ENCODE peak calls at places on chromosomes 11 and 22, in six cellular contexts. R, K, S, I, F and Z are unnamed samples. For H3K4me1, the result is how much of the 10 kb centered on the place peaks cover.

GRCh38 chr22:38784035-38784434 is 9.9 kb downstream of the DNAL4 start:
- DNase-seq in R (no peak), K (no peak), S (no peak), I (no peak), F (no peak), Z (no peak)

GRCh38 chr22:40628354-40629042 is 8.0 kb downstream of the MRTFA start:
- DNase-seq in R (no peak), K (no peak), S (no peak), I (no peak), F (peak), Z (no peak)

GRCh38 chr22:49917997-49918910 is at the start of the genes ALG12 and CRELD2:
- DNase-seq in R (peak), K (peak), S (peak), I (peak), F (peak), Z (peak)

GRCh38 chr11:1782831-1783724 is 19.4 kb upstream of the CTSD start:
- DNase-seq in R (no peak), K (no peak), S (no peak), I (no peak), F (peak), Z (no peak)

GRCh38 chr11:102177974-102178631 is 67.9 kb downstream of the YAP1 start:
- DNase-seq in R (no peak), K (no peak), S (no peak), I (no peak), F (peak), Z (no peak)

GRCh38 chr11:57095417-57095816 is 86.3 kb upstream of the LRRC55 start:
- DNase-seq in R (no peak), K (no peak), S (no peak), I (no peak), F (no peak), Z (no peak)

GRCh38 chr22:46370584-46371373 is 35.3 kb downstream of the TRMU start:
- DNase-seq in R (no peak), K (no peak), S (no peak), I (no peak), F (no peak), Z (peak)

GRCh38 chr11:6315811-6316425 is 4.4 kb downstream of the CAVIN3 start:
- DNase-seq in R (peak), K (peak), S (peak), I (peak), F (peak), Z (no peak)

GRCh38 chr11:76604652-76605241 is 65.8 kb downstream of the LRRC32 start:
- DNase-seq in R (peak), K (no peak), S (no peak), I (peak), F (peak), Z (no peak)

GRCh38 chr11:93532285-93532789 is 10.9 kb downstream of the SMCO4 start:
- DNase-seq in R (no peak), K (no peak), S (no peak), I (no peak), F (peak), Z (no peak)

GRCh38 chr11:60100511-60100910 is 12.0 kb downstream of the MS4A2 start:
- DNase-seq in R (no peak), K (no peak), S (no peak), I (no peak), F (no peak), Z (no peak)

GRCh38 chr11:94933225-94934130 is 39.9 kb downstream of the CWC15 start:
- DNase-seq in R (no peak), K (no peak), S (no peak), I (peak), F (peak), Z (no peak)

GRCh38 chr11:95364324-95365295 is 133.6 kb upstream of the SESN3 start:
- DNase-seq in R (no peak), K (no peak), S (no peak), I (no peak), F (no peak), Z (no peak)

GRCh38 chr22:40512426-40513136 is 123.9 kb downstream of the MRTFA start:
- DNase-seq in R (no peak), K (no peak), S (no peak), I (peak), F (peak), Z (no peak)

GRCh38 chr22:46812034-46812605 is 49.7 kb downstream of the TBC1D22A start:
- DNase-seq in R (no peak), K (no peak), S (no peak), I (no peak), F (no peak), Z (no peak)

GRCh38 chr11:63938481-63939350 is at the start of gene NAA40:
- DNase-seq in R (peak), K (peak), S (peak), I (peak), F (peak), Z (peak)

GRCh38 chr22:44659140-44659539 is 42.9 kb upstream of the PRR5 start:
- DNase-seq in R (peak), K (no peak), S (no peak), I (no peak), F (no peak), Z (no peak)

GRCh38 chr22:39967996-39968968 is 8.1 kb downstream of the TMA7B start:
- DNase-seq in R (no peak), K (no peak), S (no peak), I (no peak), F (no peak), Z (no peak)

GRCh38 chr22:19109198-19110063 is 12.8 kb downstream of the DGCR2 start:
- DNase-seq in R (no peak), K (peak), S (peak), I (peak), F (peak), Z (peak)

GRCh38 chr11:18844753-18845367 is 53.3 kb upstream of the PTPN5 start:
- DNase-seq in R (peak), K (no peak), S (no peak), I (no peak), F (peak), Z (no peak)

GRCh38 chr11:104165014-104165413 is 1.1 kb upstream of the PDGFD start:
- DNase-seq in R (peak), K (no peak), S (no peak), I (no peak), F (no peak), Z (no peak)

GRCh38 chr11:116990061-116990473 is 108.2 kb downstream of the SIK3 start:
- DNase-seq in R (no peak), K (no peak), S (no peak), I (no peak), F (peak), Z (no peak)

GRCh38 chr11:70496591-70497535 is 98.5 kb downstream of the CTTN start:
- DNase-seq in R (no peak), K (no peak), S (no peak), I (no peak), F (no peak), Z (no peak)

GRCh38 chr11:86741489-86742435 is 58.6 kb upstream of the PRSS23 start:
- DNase-seq in R (no peak), K (no peak), S (no peak), I (no peak), F (peak), Z (no peak)

DNA sequence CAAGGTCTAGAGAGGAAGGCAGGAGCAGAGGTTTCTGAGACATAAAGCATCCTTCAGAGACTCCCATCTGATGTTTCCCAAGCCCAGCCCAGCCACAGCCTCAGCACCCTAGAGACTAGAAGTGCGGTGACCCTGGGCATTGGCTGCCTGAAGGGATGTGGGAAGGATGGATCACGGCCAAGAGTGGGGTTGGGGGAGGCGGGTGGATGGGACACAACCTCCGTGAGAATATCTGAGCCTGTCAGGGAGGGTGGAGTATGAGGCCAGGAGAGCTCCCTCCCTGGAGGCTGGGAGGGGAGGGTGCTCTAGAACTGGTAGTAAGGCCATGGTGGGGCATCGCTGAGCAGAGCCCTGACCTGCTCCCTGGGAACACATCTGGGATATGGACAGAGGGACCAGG is 71.4 kb downstream of the CSNK2A3 start:
- DNase-seq in R (no peak), K (no peak), S (no peak), I (no peak), F (no peak), Z (no peak)
- H3K4me1 ChIP-seq in R (under half), K (under half), S (under half), I (under half), F (under half), Z (under half)

GRCh38 chr11:119340335-119341221 is at the start of gene C1QTNF5:
- DNase-seq in R (peak), K (peak), S (no peak), I (peak), F (peak), Z (no peak)

GRCh38 chr11:119338318-119338890 is 2.3 kb downstream of the C1QTNF5 start:
- DNase-seq in R (peak), K (peak), S (peak), I (peak), F (no peak), Z (peak)

GRCh38 chr11:119338946-119339580 is 1.6 kb downstream of the C1QTNF5 start:
- DNase-seq in R (peak), K (no peak), S (no peak), I (no peak), F (no peak), Z (no peak)

GRCh38 chr11:119341222-119342022 is 739 bp upstream of the C1QTNF5 start:
- DNase-seq in R (peak), K (no peak), S (no peak), I (no peak), F (no peak), Z (no peak)

GRCh38 chr11:119339581-119340334 is 925 bp downstream of the C1QTNF5 start:
- DNase-seq in R (peak), K (peak), S (no peak), I (peak), F (no peak), Z (no peak)
- H3K27ac ChIP-seq in R (no peak), K (peak), S (no peak), I (peak), F (peak), Z (no peak)

DNA sequence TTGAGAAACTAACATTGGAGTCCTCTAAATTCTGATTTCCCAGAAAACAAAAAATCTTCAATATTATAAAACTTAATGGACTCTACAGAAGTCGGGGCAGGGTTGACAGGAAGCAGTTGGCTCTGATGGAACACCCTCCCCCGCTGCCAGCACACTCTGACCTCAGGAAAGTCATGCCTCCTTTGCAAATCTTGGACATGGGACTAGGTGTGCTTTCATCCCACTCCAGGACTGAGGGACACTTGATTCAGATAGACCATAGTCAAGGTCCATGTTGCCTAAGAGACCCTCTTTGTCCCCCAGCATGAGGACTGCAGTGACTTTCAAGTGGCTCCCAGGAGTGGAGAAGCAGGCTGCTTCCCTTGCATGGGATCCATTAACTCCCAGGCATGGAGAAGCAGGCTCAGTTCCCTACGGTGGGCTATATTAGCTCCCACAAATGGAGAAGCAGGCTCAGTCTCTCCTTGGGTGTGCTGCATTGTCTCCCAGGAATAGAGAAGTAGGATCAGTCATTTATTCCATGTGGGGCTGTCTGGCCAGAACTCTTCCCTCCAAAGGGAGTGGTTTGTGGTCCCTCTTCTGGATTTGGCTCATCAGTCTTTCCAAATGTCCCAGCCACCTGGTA is 38.3 kb downstream of the C22orf31 start:
- DNase-seq in R (no peak), K (no peak), S (no peak), I (no peak), F (no peak), Z (no peak)
- H3K4me1 ChIP-seq in R (under half), K (under half), S (under half), I (under half), F (under half), Z (under half)

GRCh38 chr11:14304601-14305000 is 54.4 kb downstream of the RRAS2 start:
- DNase-seq in R (no peak), K (no peak), S (no peak), I (no peak), F (no peak), Z (no peak)

GRCh38 chr11:14305649-14306048 is 53.3 kb downstream of the RRAS2 start:
- DNase-seq in R (no peak), K (no peak), S (no peak), I (no peak), F (no peak), Z (no peak)

GRCh38 chr11:14308897-14309387 is 50.0 kb downstream of the RRAS2 start:
- DNase-seq in R (no peak), K (no peak), S (no peak), I (no peak), F (no peak), Z (no peak)

GRCh38 chr11:14308114-14308896 is 50.7 kb downstream of the RRAS2 start:
- DNase-seq in R (no peak), K (no peak), S (peak), I (no peak), F (peak), Z (no peak)

DNA sequence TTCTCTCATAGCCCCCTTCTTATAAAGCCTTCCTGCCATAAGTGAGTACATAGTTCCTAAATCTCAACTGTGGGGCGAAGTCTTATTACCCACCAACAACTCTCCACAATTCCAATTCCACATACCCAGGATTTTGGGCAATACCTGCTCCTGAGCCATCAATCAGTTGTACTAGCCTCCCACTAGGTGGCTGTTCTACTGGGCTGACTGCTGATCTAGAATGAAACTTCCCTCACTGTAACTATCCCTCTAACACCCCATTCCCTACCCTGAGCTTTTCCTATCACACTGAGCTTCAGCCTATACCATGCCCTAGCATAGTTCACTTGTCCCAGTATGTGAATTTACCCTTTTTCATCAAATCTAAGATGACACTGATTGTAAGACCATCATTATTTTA is 52.5 kb downstream of the RRAS2 start:
- DNase-seq in R (peak), K (no peak), S (no peak), I (no peak), F (no peak), Z (no peak)
- H3K27ac ChIP-seq in R (no peak), K (no peak), S (no peak), I (no peak), F (no peak), Z (no peak)